ENCODE peak calls at places on chromosome 1, in nine cellular contexts. U is COR-L47; Y is activated T-cell treated with anti-CD3 and anti-CD28 coated beads, Interleukin-2, amount 50 U/mL, for 24 hours; A is T-helper 9 cell; Z is iPS-NIHi11; V is MCF 10A; D is effector CD4-positive, alpha-beta T cell; M is endodermal cell; N is NCI-H774. K is an unnamed sample.

GRCh38 chr1:30126839-30127238 is 596.5 kb downstream of the MATN1 start:
- DNase-seq in U (peak), Y (no peak), A (no peak), Z (no peak), V (no peak), D (no peak), M (no peak), N (no peak), K (no peak)

GRCh38 chr1:115289940-115290339 is 48.1 kb downstream of the NGF start:
- DNase-seq in U (no peak), Y (no peak), A (no peak), Z (peak), V (no peak), D (no peak), M (peak), N (no peak), K (no peak)

GRCh38 chr1:223556414-223557124 is 108.9 kb downstream of the CAPN8 start:
- DNase-seq in U (peak), Y (peak), A (no peak), Z (peak), V (peak), D (no peak), M (peak), N (peak), K (peak)

GRCh38 chr1:201348211-201348566 is 29.3 kb downstream of the TNNT2 start:
- DNase-seq in U (peak), Y (peak), A (no peak), Z (peak), V (peak), D (no peak), M (peak), N (peak), K (no peak)

GRCh38 chr1:99650773-99651437 is 5.0 kb downstream of the PALMD start:
- DNase-seq in U (no peak), Y (no peak), A (no peak), Z (no peak), V (peak), D (no peak), M (no peak), N (no peak), K (no peak)

GRCh38 chr1:24970399-24970753 is 40.3 kb upstream of the RUNX3 start:
- DNase-seq in U (no peak), Y (no peak), A (no peak), Z (peak), V (peak), D (no peak), M (peak), N (no peak), K (no peak)

GRCh38 chr1:248881261-248881660 is 22.4 kb upstream of the ZNF692 start:
- DNase-seq in U (no peak), Y (no peak), A (no peak), Z (no peak), V (no peak), D (no peak), M (no peak), N (no peak), K (no peak)

GRCh38 chr1:230315099-230315498 is 111.0 kb downstream of the PGBD5 start:
- DNase-seq in U (no peak), Y (no peak), A (no peak), Z (no peak), V (no peak), D (no peak), M (no peak), N (no peak), K (no peak)

GRCh38 chr1:200112308-200112707 is 84.8 kb downstream of the NR5A2 start:
- DNase-seq in U (no peak), Y (no peak), A (no peak), Z (no peak), V (no peak), D (no peak), M (no peak), N (no peak), K (no peak)

GRCh38 chr1:56097713-56098112 is 481.6 kb downstream of the PLPP3 start:
- DNase-seq in U (no peak), Y (no peak), A (no peak), Z (no peak), V (no peak), D (no peak), M (no peak), N (no peak), K (no peak)

GRCh38 chr1:37794372-37795339 is 1.0 kb downstream of the MANEAL start:
- DNase-seq in U (peak), Y (no peak), A (no peak), Z (peak), V (peak), D (no peak), M (peak), N (peak), K (peak)

GRCh38 chr1:21342961-21343838 is 52.9 kb upstream of the ECE1 start:
- DNase-seq in U (no peak), Y (no peak), A (no peak), Z (no peak), V (no peak), D (no peak), M (no peak), N (no peak), K (no peak)

GRCh38 chr1:8989821-8990220 is 36.4 kb downstream of the SLC2A7 start:
- DNase-seq in U (no peak), Y (no peak), A (no peak), Z (no peak), V (no peak), D (no peak), M (no peak), N (no peak), K (no peak)

GRCh38 chr1:67685558-67686271 is 714 bp downstream of the GADD45A start:
- DNase-seq in U (peak), Y (peak), A (peak), Z (peak), V (peak), D (peak), M (peak), N (peak), K (peak)

GRCh38 chr1:175341631-175342429 is 149.3 kb upstream of the KIAA0040 start:
- DNase-seq in U (no peak), Y (no peak), A (no peak), Z (no peak), V (no peak), D (no peak), M (no peak), N (no peak), K (no peak)

GRCh38 chr1:97581614-97582051 is 339.2 kb downstream of the DPYD start:
- DNase-seq in U (no peak), Y (no peak), A (no peak), Z (no peak), V (no peak), D (no peak), M (peak), N (no peak), K (no peak)

GRCh38 chr1:77889671-77890070 is 1.2 kb downstream of the NEXN start:
- DNase-seq in U (no peak), Y (no peak), A (no peak), Z (no peak), V (peak), D (no peak), M (no peak), N (no peak), K (no peak)

GRCh38 chr1:84689514-84690396 is 506 bp downstream of the SSX2IP start:
- DNase-seq in U (peak), Y (no peak), A (no peak), Z (no peak), V (peak), D (no peak), M (peak), N (no peak), K (peak)

GRCh38 chr1:201720522-201720844 is 108.5 kb upstream of the IPO9 start:
- DNase-seq in U (no peak), Y (no peak), A (no peak), Z (no peak), V (no peak), D (no peak), M (no peak), N (no peak), K (no peak)

GRCh38 chr1:197614916-197615692 is 160.2 kb downstream of the DENND1B start:
- DNase-seq in U (peak), Y (peak), A (no peak), Z (peak), V (peak), D (peak), M (peak), N (peak), K (no peak)

GRCh38 chr1:31064685-31065309 is 720 bp downstream of the PUM1 start:
- DNase-seq in U (no peak), Y (no peak), A (no peak), Z (no peak), V (peak), D (no peak), M (no peak), N (peak), K (peak)

GRCh38 chr1:185375583-185375982 is 58.5 kb upstream of the IVNS1ABP start:
- DNase-seq in U (no peak), Y (no peak), A (no peak), Z (no peak), V (peak), D (no peak), M (no peak), N (no peak), K (no peak)

GRCh38 chr1:180187626-180188025 is 33.0 kb downstream of the QSOX1 start:
- DNase-seq in U (no peak), Y (no peak), A (no peak), Z (no peak), V (no peak), D (no peak), M (no peak), N (no peak), K (no peak)

GRCh38 chr1:21257431-21258135 is 32.7 kb downstream of the ECE1 start:
- DNase-seq in U (no peak), Y (no peak), A (no peak), Z (no peak), V (no peak), D (no peak), M (no peak), N (no peak), K (no peak)

GRCh38 chr1:223153177-223154119 is 10.4 kb upstream of the TLR5 start:
- DNase-seq in U (no peak), Y (no peak), A (no peak), Z (no peak), V (peak), D (no peak), M (peak), N (no peak), K (no peak)

GRCh38 chr1:31390071-31390470 is 17.2 kb upstream of the FABP3 start:
- DNase-seq in U (no peak), Y (no peak), A (no peak), Z (no peak), V (no peak), D (no peak), M (no peak), N (no peak), K (peak)

GRCh38 chr1:5921129-5921528 is 71.1 kb downstream of the NPHP4 start:
- DNase-seq in U (no peak), Y (no peak), A (no peak), Z (no peak), V (no peak), D (no peak), M (no peak), N (no peak), K (no peak)

GRCh38 chr1:240190881-240191385 is 99.2 kb downstream of the FMN2 start:
- DNase-seq in U (no peak), Y (no peak), A (no peak), Z (no peak), V (peak), D (no peak), M (no peak), N (peak), K (no peak)